ENCODE peak calls at places on chromosomes 16 and 17, in eight cellular contexts. One of them, this sample, is unnamed. For H3K9me3, the result is how much of the 10 kb centered on the place peaks cover.

GRCh38 chr17:63445571-63446217 is 412 bp downstream of the CYB561 start:
- DNase-seq in hepatocyte: peak
- DNase-seq in GM12878: no peak
- DNase-seq in naive thymus-derived CD4-positive, alpha-beta T cell: peak
- DNase-seq in tibial artery: no peak
- DNase-seq in pancreas: peak
- DNase-seq in thoracic aorta: no peak
- DNase-seq in upper lobe of right lung: peak
- DNase-seq in this sample: no peak

GRCh38 chr17:74332763-74333220 is 6.8 kb downstream of the KIF19 start:
- DNase-seq in hepatocyte: peak
- DNase-seq in GM12878: no peak
- DNase-seq in naive thymus-derived CD4-positive, alpha-beta T cell: no peak
- DNase-seq in tibial artery: no peak
- DNase-seq in pancreas: no peak
- DNase-seq in thoracic aorta: no peak
- DNase-seq in upper lobe of right lung: no peak
- DNase-seq in this sample: no peak

GRCh38 chr17:52647411-52647810 is 488.9 kb upstream of the CA10 start:
- DNase-seq in hepatocyte: no peak
- DNase-seq in GM12878: no peak
- DNase-seq in naive thymus-derived CD4-positive, alpha-beta T cell: no peak
- DNase-seq in tibial artery: no peak
- DNase-seq in pancreas: no peak
- DNase-seq in thoracic aorta: no peak
- DNase-seq in upper lobe of right lung: no peak
- DNase-seq in this sample: no peak

GRCh38 chr16:48963306-48963705 is 318.3 kb downstream of the CBLN1 start:
- DNase-seq in hepatocyte: peak
- DNase-seq in GM12878: no peak
- DNase-seq in naive thymus-derived CD4-positive, alpha-beta T cell: no peak
- DNase-seq in tibial artery: no peak
- DNase-seq in pancreas: no peak
- DNase-seq in thoracic aorta: no peak
- DNase-seq in upper lobe of right lung: no peak
- DNase-seq in this sample: no peak

GRCh38 chr16:86567701-86568571 is 1.3 kb downstream of the FOXC2 start:
- DNase-seq in hepatocyte: peak
- DNase-seq in GM12878: no peak
- DNase-seq in naive thymus-derived CD4-positive, alpha-beta T cell: no peak
- DNase-seq in tibial artery: no peak
- DNase-seq in pancreas: no peak
- DNase-seq in thoracic aorta: no peak
- DNase-seq in upper lobe of right lung: no peak
- DNase-seq in this sample: no peak

GRCh38 chr17:42459256-42459982 is 741 bp downstream of the ATP6V0A1 start:
- DNase-seq in hepatocyte: peak
- DNase-seq in GM12878: no peak
- DNase-seq in naive thymus-derived CD4-positive, alpha-beta T cell: no peak
- DNase-seq in tibial artery: peak
- DNase-seq in pancreas: peak
- DNase-seq in thoracic aorta: no peak
- DNase-seq in upper lobe of right lung: peak
- DNase-seq in this sample: peak

GRCh38 chr16:69378036-69378435 is 7.8 kb downstream of the TERF2 start:
- DNase-seq in hepatocyte: no peak
- DNase-seq in GM12878: no peak
- DNase-seq in naive thymus-derived CD4-positive, alpha-beta T cell: no peak
- DNase-seq in tibial artery: no peak
- DNase-seq in pancreas: no peak
- DNase-seq in thoracic aorta: no peak
- DNase-seq in upper lobe of right lung: no peak
- DNase-seq in this sample: no peak

GRCh38 chr17:36608280-36608679 is 6.9 kb downstream of the MRM1 start:
- DNase-seq in hepatocyte: no peak
- DNase-seq in GM12878: no peak
- DNase-seq in naive thymus-derived CD4-positive, alpha-beta T cell: no peak
- DNase-seq in tibial artery: no peak
- DNase-seq in pancreas: no peak
- DNase-seq in thoracic aorta: no peak
- DNase-seq in upper lobe of right lung: no peak
- DNase-seq in this sample: no peak

GRCh38 chr16:67954421-67955196 is 10.7 kb upstream of the LCAT start:
- DNase-seq in hepatocyte: no peak
- DNase-seq in GM12878: no peak
- DNase-seq in naive thymus-derived CD4-positive, alpha-beta T cell: no peak
- DNase-seq in tibial artery: peak
- DNase-seq in pancreas: no peak
- DNase-seq in thoracic aorta: no peak
- DNase-seq in upper lobe of right lung: no peak
- DNase-seq in this sample: no peak

GRCh38 chr16:67883146-67883871 is 1.4 kb upstream of the NRN1L start:
- DNase-seq in hepatocyte: peak
- DNase-seq in GM12878: no peak
- DNase-seq in naive thymus-derived CD4-positive, alpha-beta T cell: no peak
- DNase-seq in tibial artery: no peak
- DNase-seq in pancreas: no peak
- DNase-seq in thoracic aorta: no peak
- DNase-seq in upper lobe of right lung: no peak
- DNase-seq in this sample: no peak

GRCh38 chr16:54286330-54287017 is at the start of gene IRX3:
- DNase-seq in hepatocyte: peak
- DNase-seq in GM12878: no peak
- DNase-seq in naive thymus-derived CD4-positive, alpha-beta T cell: no peak
- DNase-seq in tibial artery: peak
- DNase-seq in pancreas: peak
- DNase-seq in thoracic aorta: no peak
- DNase-seq in upper lobe of right lung: peak
- DNase-seq in this sample: peak

GRCh38 chr16:24717411-24717810 is 12.0 kb upstream of the TNRC6A start:
- DNase-seq in hepatocyte: peak
- DNase-seq in GM12878: no peak
- DNase-seq in naive thymus-derived CD4-positive, alpha-beta T cell: no peak
- DNase-seq in tibial artery: no peak
- DNase-seq in pancreas: no peak
- DNase-seq in thoracic aorta: no peak
- DNase-seq in upper lobe of right lung: no peak
- DNase-seq in this sample: no peak

GRCh38 chr16:66606000-66606751 is 1.7 kb downstream of the CMTM3 start:
- DNase-seq in hepatocyte: no peak
- DNase-seq in GM12878: no peak
- DNase-seq in naive thymus-derived CD4-positive, alpha-beta T cell: no peak
- DNase-seq in tibial artery: no peak
- DNase-seq in pancreas: no peak
- DNase-seq in thoracic aorta: no peak
- DNase-seq in upper lobe of right lung: no peak
- DNase-seq in this sample: no peak

GRCh38 chr17:64125937-64126336 is 4.0 kb downstream of the ERN1 start:
- DNase-seq in hepatocyte: no peak
- DNase-seq in GM12878: no peak
- DNase-seq in naive thymus-derived CD4-positive, alpha-beta T cell: no peak
- DNase-seq in tibial artery: no peak
- DNase-seq in pancreas: no peak
- DNase-seq in thoracic aorta: no peak
- DNase-seq in upper lobe of right lung: no peak
- DNase-seq in this sample: no peak

GRCh38 chr17:73740370-73740769 is 96.1 kb upstream of the SDK2 start:
- DNase-seq in hepatocyte: no peak
- DNase-seq in GM12878: no peak
- DNase-seq in naive thymus-derived CD4-positive, alpha-beta T cell: no peak
- DNase-seq in tibial artery: no peak
- DNase-seq in pancreas: no peak
- DNase-seq in thoracic aorta: no peak
- DNase-seq in upper lobe of right lung: no peak
- DNase-seq in this sample: no peak

GRCh38 chr16:13014516-13014915 is 113.1 kb downstream of the SHISA9 start:
- DNase-seq in hepatocyte: no peak
- DNase-seq in GM12878: no peak
- DNase-seq in naive thymus-derived CD4-positive, alpha-beta T cell: no peak
- DNase-seq in tibial artery: no peak
- DNase-seq in pancreas: no peak
- DNase-seq in thoracic aorta: no peak
- DNase-seq in upper lobe of right lung: no peak
- DNase-seq in this sample: no peak

GRCh38 chr17:8925141-8925540 is 40.4 kb downstream of the PIK3R5 start:
- DNase-seq in hepatocyte: no peak
- DNase-seq in GM12878: no peak
- DNase-seq in naive thymus-derived CD4-positive, alpha-beta T cell: no peak
- DNase-seq in tibial artery: no peak
- DNase-seq in pancreas: no peak
- DNase-seq in thoracic aorta: no peak
- DNase-seq in upper lobe of right lung: no peak
- DNase-seq in this sample: no peak
- H3K9me3 ChIP-seq in hepatocyte: under half
- H3K9me3 ChIP-seq in GM12878: half or more
- H3K9me3 ChIP-seq in naive thymus-derived CD4-positive, alpha-beta T cell: under half
- H3K9me3 ChIP-seq in tibial artery: under half
- H3K9me3 ChIP-seq in pancreas: under half
- H3K9me3 ChIP-seq in thoracic aorta: under half
- H3K9me3 ChIP-seq in upper lobe of right lung: under half
- H3K9me3 ChIP-seq in this sample: under half

DNA sequence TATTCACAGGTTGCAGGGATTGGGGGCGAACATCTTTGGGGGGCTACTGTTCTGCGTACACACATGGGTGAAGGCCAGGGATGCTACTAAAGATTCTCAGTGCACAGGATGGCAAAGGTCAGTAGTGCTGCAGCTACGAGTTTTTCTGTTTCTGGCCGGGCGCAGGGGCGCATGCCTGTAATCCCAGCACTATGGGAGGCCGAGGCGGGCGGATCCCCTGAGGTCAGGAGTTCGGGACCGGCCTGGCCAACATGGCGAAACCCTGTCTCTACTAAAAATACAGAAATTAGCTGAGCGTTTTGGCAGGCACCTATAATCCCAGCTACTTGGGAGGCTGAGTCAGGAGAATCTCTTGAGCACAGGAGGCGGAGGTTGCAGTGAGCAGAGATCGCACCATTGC is 3.9 kb upstream of the ZNF598 start:
- DNase-seq in hepatocyte: no peak
- DNase-seq in GM12878: no peak
- DNase-seq in naive thymus-derived CD4-positive, alpha-beta T cell: no peak
- DNase-seq in tibial artery: no peak
- DNase-seq in pancreas: no peak
- DNase-seq in thoracic aorta: no peak
- DNase-seq in upper lobe of right lung: no peak
- DNase-seq in this sample: no peak
- H3K9me3 ChIP-seq in hepatocyte: under half
- H3K9me3 ChIP-seq in GM12878: under half
- H3K9me3 ChIP-seq in naive thymus-derived CD4-positive, alpha-beta T cell: under half
- H3K9me3 ChIP-seq in tibial artery: under half
- H3K9me3 ChIP-seq in pancreas: under half
- H3K9me3 ChIP-seq in thoracic aorta: under half
- H3K9me3 ChIP-seq in upper lobe of right lung: under half
- H3K9me3 ChIP-seq in this sample: under half

GRCh38 chr17:53996131-53996530 is 173.4 kb downstream of the KIF2B start:
- DNase-seq in hepatocyte: no peak
- DNase-seq in GM12878: no peak
- DNase-seq in naive thymus-derived CD4-positive, alpha-beta T cell: no peak
- DNase-seq in tibial artery: no peak
- DNase-seq in pancreas: no peak
- DNase-seq in thoracic aorta: no peak
- DNase-seq in upper lobe of right lung: no peak
- DNase-seq in this sample: no peak
- H3K9me3 ChIP-seq in hepatocyte: under half
- H3K9me3 ChIP-seq in GM12878: under half
- H3K9me3 ChIP-seq in naive thymus-derived CD4-positive, alpha-beta T cell: under half
- H3K9me3 ChIP-seq in tibial artery: under half
- H3K9me3 ChIP-seq in pancreas: under half
- H3K9me3 ChIP-seq in thoracic aorta: under half
- H3K9me3 ChIP-seq in upper lobe of right lung: under half
- H3K9me3 ChIP-seq in this sample: under half

DNA sequence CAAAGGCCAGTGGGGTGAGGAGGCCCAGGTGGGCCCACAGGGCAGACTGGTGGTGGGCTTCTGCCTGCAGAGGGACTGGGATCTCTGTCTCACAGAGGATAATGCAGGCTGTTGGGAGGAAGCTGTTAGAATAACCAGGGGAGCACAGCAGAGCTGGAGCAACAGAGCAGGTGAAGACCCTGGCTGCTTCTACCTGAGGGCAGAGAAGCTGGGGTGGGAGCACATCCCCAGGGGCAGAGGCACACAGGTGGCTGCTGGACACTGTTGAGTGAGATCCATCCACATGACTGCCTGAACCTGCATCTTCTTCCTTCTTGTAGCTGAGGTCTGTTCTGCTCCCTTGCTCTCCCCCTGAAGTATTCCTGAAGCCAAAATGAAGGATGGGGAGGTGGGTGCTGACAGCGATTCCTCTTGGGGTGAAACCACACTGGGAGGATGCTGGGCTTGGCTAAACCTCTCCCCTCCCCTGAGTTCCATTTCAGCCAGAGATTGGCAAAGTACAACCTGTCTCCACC is 1725.0 kb downstream of the TP53TG3F start:
- DNase-seq in hepatocyte: no peak
- DNase-seq in GM12878: no peak
- DNase-seq in naive thymus-derived CD4-positive, alpha-beta T cell: no peak
- DNase-seq in tibial artery: no peak
- DNase-seq in pancreas: no peak
- DNase-seq in thoracic aorta: no peak
- DNase-seq in upper lobe of right lung: no peak
- DNase-seq in this sample: no peak
- H3K9me3 ChIP-seq in hepatocyte: under half
- H3K9me3 ChIP-seq in GM12878: under half
- H3K9me3 ChIP-seq in naive thymus-derived CD4-positive, alpha-beta T cell: under half
- H3K9me3 ChIP-seq in tibial artery: under half
- H3K9me3 ChIP-seq in pancreas: under half
- H3K9me3 ChIP-seq in thoracic aorta: under half
- H3K9me3 ChIP-seq in upper lobe of right lung: under half
- H3K9me3 ChIP-seq in this sample: under half

DNA sequence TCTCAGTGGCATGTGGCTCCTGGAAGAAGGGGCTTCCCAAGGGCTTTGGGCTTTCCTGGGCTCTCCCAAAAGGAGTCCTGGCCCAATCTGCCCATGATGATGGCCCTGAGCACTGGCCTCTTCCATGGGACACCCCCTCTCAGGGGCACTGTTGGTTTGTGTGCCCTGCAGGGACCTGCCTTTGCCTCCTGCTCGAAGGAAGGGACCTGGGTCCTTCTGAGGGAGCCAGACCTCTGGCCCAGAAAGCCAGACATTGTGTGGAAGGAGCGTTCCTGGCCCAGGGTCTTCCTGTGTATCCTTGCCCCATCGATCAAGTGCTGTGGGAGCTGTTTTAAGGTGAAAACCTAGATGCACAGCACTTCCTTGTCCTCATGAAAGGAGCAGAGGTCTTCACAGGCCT is 1689.3 kb downstream of the TP53TG3F start:
- DNase-seq in hepatocyte: no peak
- DNase-seq in GM12878: no peak
- DNase-seq in naive thymus-derived CD4-positive, alpha-beta T cell: no peak
- DNase-seq in tibial artery: no peak
- DNase-seq in pancreas: no peak
- DNase-seq in thoracic aorta: no peak
- DNase-seq in upper lobe of right lung: no peak
- DNase-seq in this sample: no peak
- H3K9me3 ChIP-seq in hepatocyte: under half
- H3K9me3 ChIP-seq in GM12878: under half
- H3K9me3 ChIP-seq in naive thymus-derived CD4-positive, alpha-beta T cell: half or more
- H3K9me3 ChIP-seq in tibial artery: under half
- H3K9me3 ChIP-seq in pancreas: under half
- H3K9me3 ChIP-seq in thoracic aorta: under half
- H3K9me3 ChIP-seq in upper lobe of right lung: under half
- H3K9me3 ChIP-seq in this sample: under half